ENCODE peak calls at places on chromosomes 2 and 18, in six cellular contexts. W, P, F, G, C and I are unnamed samples.

GRCh38 chr2:160372585-160372984 is 121.0 kb downstream of the RBMS1 start:
- ATAC-seq in W (no peak), P (no peak), F (no peak), G (no peak), C (peak; percentile 19), I (no peak)

GRCh38 chr2:227183657-227184367 is 19.4 kb downstream of the COL4A3 start:
- ATAC-seq in W (no peak), P (no peak), F (no peak), G (peak; percentile 85), C (no peak), I (no peak)

GRCh38 chr2:157355618-157356017 is 30.0 kb upstream of the ERMN start:
- ATAC-seq in W (no peak), P (no peak), F (no peak), G (no peak), C (no peak), I (no peak)

GRCh38 chr2:161269111-161269510 is 39.1 kb upstream of the PSMD14 start:
- ATAC-seq in W (no peak), P (no peak), F (no peak), G (no peak), C (no peak), I (no peak)

GRCh38 chr2:143070688-143071087 is 58.5 kb upstream of the ARHGAP15 start:
- ATAC-seq in W (no peak), P (no peak), F (no peak), G (peak; percentile 71), C (no peak), I (no peak)

GRCh38 chr2:180203972-180204371 is 196.9 kb upstream of the CWC22 start:
- ATAC-seq in W (peak; percentile 58), P (no peak), F (no peak), G (no peak), C (peak; percentile 93), I (peak; percentile 67)

GRCh38 chr2:134823431-134823830 is 15.0 kb upstream of the ACMSD start:
- ATAC-seq in W (no peak), P (no peak), F (peak; percentile 66), G (peak; percentile 27), C (no peak), I (no peak)

GRCh38 chr2:150872919-150873772 is 385.7 kb upstream of the RND3 start:
- ATAC-seq in W (no peak), P (no peak), F (no peak), G (no peak), C (no peak), I (no peak)

GRCh38 chr2:216572582-216573578 is 60.3 kb upstream of the IGFBP2 start:
- ATAC-seq in W (peak; percentile 91), P (no peak), F (peak; percentile 79), G (peak; percentile 42), C (peak; percentile 95), I (peak; percentile 94)

GRCh38 chr2:218991674-218992168 is 1.5 kb downstream of the CRYBA2 start:
- ATAC-seq in W (no peak), P (no peak), F (no peak), G (no peak), C (no peak), I (no peak)

GRCh38 chr18:54479365-54479764 is 111.7 kb upstream of the DYNAP start:
- ATAC-seq in W (no peak), P (no peak), F (no peak), G (no peak), C (no peak), I (no peak)

GRCh38 chr2:129710670-129711495 is 268.6 kb upstream of the RAB6C start:
- ATAC-seq in W (no peak), P (no peak), F (no peak), G (no peak), C (no peak), I (no peak)

GRCh38 chr18:46196627-46197243 is 92.5 kb downstream of the HAUS1 start:
- ATAC-seq in W (no peak), P (no peak), F (no peak), G (no peak), C (peak; percentile 60), I (no peak)

GRCh38 chr2:121272596-121272995 is 12.4 kb downstream of the TFCP2L1 start:
- ATAC-seq in W (no peak), P (no peak), F (no peak), G (no peak), C (no peak), I (no peak)

GRCh38 chr18:5122270-5122669 is 74.8 kb downstream of the AKAIN1 start:
- ATAC-seq in W (no peak), P (peak; percentile 74), F (no peak), G (no peak), C (no peak), I (no peak)

GRCh38 chr2:62450716-62451191 is 55.2 kb downstream of the TMEM17 start:
- ATAC-seq in W (no peak), P (no peak), F (peak; percentile 89), G (no peak), C (no peak), I (no peak)

GRCh38 chr2:17539993-17540812 is at the start of gene VSNL1:
- ATAC-seq in W (peak; percentile 83), P (no peak), F (peak; percentile 80), G (peak; percentile 75), C (peak; percentile 84), I (peak; percentile 73)

GRCh38 chr2:152078662-152079061 is 20.2 kb downstream of the CACNB4 start:
- ATAC-seq in W (no peak), P (no peak), F (no peak), G (no peak), C (no peak), I (no peak)

GRCh38 chr18:59861963-59862819 is 37.6 kb upstream of the PMAIP1 start:
- ATAC-seq in W (no peak), P (no peak), F (no peak), G (no peak), C (no peak), I (no peak)

GRCh38 chr2:241931976-241932894 is 62.7 kb downstream of the RTP5 start:
- ATAC-seq in W (peak; percentile 41), P (no peak), F (no peak), G (peak; percentile 7), C (peak; percentile 57), I (no peak)

GRCh38 chr2:155630760-155631159 is 701.8 kb downstream of the NR4A2 start:
- ATAC-seq in W (no peak), P (no peak), F (no peak), G (no peak), C (no peak), I (no peak)

GRCh38 chr2:174007010-174007409 is 41.8 kb upstream of the SP3 start:
- ATAC-seq in W (no peak), P (no peak), F (no peak), G (no peak), C (no peak), I (no peak)

GRCh38 chr2:240353086-240353798 is 82.2 kb upstream of the GPC1 start:
- ATAC-seq in W (no peak), P (no peak), F (no peak), G (no peak), C (no peak), I (no peak)

GRCh38 chr2:53989210-53989862 is 18.5 kb upstream of the PSME4 start:
- ATAC-seq in W (no peak), P (no peak), F (no peak), G (no peak), C (no peak), I (no peak)

GRCh38 chr2:147511491-147511948 is 333.3 kb upstream of the ACVR2A start:
- ATAC-seq in W (peak; percentile 77), P (peak; percentile 47), F (peak; percentile 35), G (peak; percentile 92), C (peak; percentile 87), I (peak; percentile 75)

GRCh38 chr2:2399390-2399789 is 68.3 kb upstream of the MYT1L start:
- ATAC-seq in W (no peak), P (no peak), F (no peak), G (no peak), C (no peak), I (no peak)

GRCh38 chr2:200796561-200796960 is 15.1 kb upstream of the BZW1 start:
- ATAC-seq in W (no peak), P (no peak), F (no peak), G (no peak), C (no peak), I (no peak)
- H3K27ac ChIP-seq in W (no peak overlapping the region), P (no peak overlapping the region), F (no peak overlapping the region), G (no peak overlapping the region), C (peak overlapping the region; percentile 61), I (no peak overlapping the region)

GRCh38 chr2:112087346-112088020 is 32.4 kb downstream of the TMEM87B start:
- ATAC-seq in W (no peak), P (peak; percentile 29), F (no peak), G (peak; percentile 20), C (no peak), I (no peak)
- H3K36me3 ChIP-seq in W (peaks cover 5% of the 10 kb centered on the region), P (peaks cover 15% of the 10 kb centered on the region), F (peaks cover 22% of the 10 kb centered on the region), G (peaks cover 87% of the 10 kb centered on the region), C (peaks cover 90% of the 10 kb centered on the region), I (no peaks in the 10 kb centered on the region)

GRCh38 chr2:217940261-217941220 is 62.3 kb downstream of the TNS1 start:
- ATAC-seq in W (no peak), P (no peak), F (no peak), G (peak; percentile 41), C (no peak), I (no peak)
- H3K4me3 ChIP-seq in W (peak overlapping the region; percentile 89), P (no peak overlapping the region), F (no peak overlapping the region), G (peak overlapping the region; percentile 86), C (peak overlapping the region; percentile 80), I (peak overlapping the region; percentile 86)

GRCh38 chr18:22349317-22349898 is 68.3 kb downstream of the CTAGE1 start:
- ATAC-seq in W (peak; percentile 60), P (no peak), F (no peak), G (no peak), C (peak; percentile 11), I (no peak)
- H3K27ac ChIP-seq in W (peak overlapping the region; percentile 99), P (no peak overlapping the region), F (peak overlapping the region; percentile 87), G (peak overlapping the region; percentile 86), C (peak overlapping the region; percentile 94), I (peak overlapping the region; percentile 82)

DNA sequence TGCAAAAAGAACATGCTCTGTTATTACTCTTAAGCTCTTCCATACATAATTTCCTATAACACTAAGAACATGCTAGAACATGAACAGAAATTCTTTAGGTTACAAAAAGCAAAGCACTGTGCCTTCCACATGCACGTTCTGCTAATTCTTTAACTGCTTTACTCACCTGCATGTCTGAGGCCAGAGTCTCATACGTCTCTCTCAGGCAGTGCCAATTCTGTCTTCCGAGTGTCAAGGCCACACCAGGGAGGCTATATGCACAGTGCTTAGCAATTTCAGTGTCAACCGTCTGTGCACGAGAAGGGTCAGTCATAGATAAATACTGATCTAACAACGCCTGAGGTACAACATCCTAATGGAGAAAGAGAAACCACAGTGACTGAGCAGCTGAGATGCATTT is 55.1 kb downstream of the PPP4R1 start:
- ATAC-seq in W (no peak), P (no peak), F (no peak), G (no peak), C (no peak), I (no peak)
- H3K36me3 ChIP-seq in W (peaks cover 4% of the 10 kb centered on the region), P (no peaks in the 10 kb centered on the region), F (peaks cover 27% of the 10 kb centered on the region), G (peaks cover 92% of the 10 kb centered on the region), C (peaks cover 92% of the 10 kb centered on the region), I (peaks cover 7% of the 10 kb centered on the region)

GRCh38 chr2:119638891-119639539 is 40.0 kb upstream of the TMEM177 start:
- ATAC-seq in W (no peak), P (no peak), F (no peak), G (peak; percentile 39), C (no peak), I (no peak)
- H3K4me3 ChIP-seq in W (no peak overlapping the region), P (no peak overlapping the region), F (no peak overlapping the region), G (no peak overlapping the region), C (no peak overlapping the region), I (no peak overlapping the region)